ENCODE peak calls at places on chromosomes 12 and 14, in ten cellular contexts. One of them, this sample, is unnamed.

GRCh38 chr12:125081427-125081826 is 16.2 kb downstream of the AACS start:
- DNase-seq in stimulated activated CD4-positive, alpha-beta T cell treated with anti-CD3 and anti-CD28 coated beads, Interleukin-2, amount 100 ng/mL, for 24 hours: no peak
- DNase-seq in activated naive CD4-positive, alpha-beta T cell treated with Interleukin-2 at 50 U/mL for 16 hours: no peak
- DNase-seq in activated T-cell treated with anti-CD3 and anti-CD28 coated beads, Interleukin-2, amount 50 U/mL, for 4 hours: no peak
- DNase-seq in NCI-H1092: peak; percentile 98
- DNase-seq in NCI-H345: peak; percentile 99
- DNase-seq in COR-L47: peak; percentile 80
- DNase-seq in amygdala: no peak
- DNase-seq in omental fat pad: no peak
- DNase-seq in effector memory CD8-positive, alpha-beta T cell: no peak
- DNase-seq in this sample: no peak

GRCh38 chr14:90758959-90759358 is 57.3 kb downstream of the TTC7B start:
- DNase-seq in activated naive CD4-positive, alpha-beta T cell treated with Interleukin-2 at 50 U/mL for 16 hours: no peak
- DNase-seq in NCI-H1092: no peak
- DNase-seq in activated T-cell treated with anti-CD3 and anti-CD28 coated beads, Interleukin-2, amount 50 U/mL, for 4 hours: no peak
- DNase-seq in effector memory CD8-positive, alpha-beta T cell: no peak
- DNase-seq in amygdala: no peak
- DNase-seq in NCI-H345: no peak
- DNase-seq in stimulated activated CD4-positive, alpha-beta T cell treated with anti-CD3 and anti-CD28 coated beads, Interleukin-2, amount 100 ng/mL, for 24 hours: peak; percentile 32
- DNase-seq in COR-L47: no peak
- DNase-seq in omental fat pad: no peak
- DNase-seq in this sample: no peak

GRCh38 chr12:93862424-93862823 is 185.2 kb downstream of the CRADD start:
- DNase-seq in activated naive CD4-positive, alpha-beta T cell treated with Interleukin-2 at 50 U/mL for 16 hours: no peak
- DNase-seq in effector memory CD8-positive, alpha-beta T cell: no peak
- DNase-seq in COR-L47: no peak
- DNase-seq in NCI-H1092: no peak
- DNase-seq in omental fat pad: no peak
- DNase-seq in NCI-H345: no peak
- DNase-seq in stimulated activated CD4-positive, alpha-beta T cell treated with anti-CD3 and anti-CD28 coated beads, Interleukin-2, amount 100 ng/mL, for 24 hours: no peak
- DNase-seq in activated T-cell treated with anti-CD3 and anti-CD28 coated beads, Interleukin-2, amount 50 U/mL, for 4 hours: no peak
- DNase-seq in amygdala: no peak
- DNase-seq in this sample: no peak

GRCh38 chr12:21819678-21820077 is 45.2 kb upstream of the KCNJ8 start:
- DNase-seq in NCI-H1092: no peak
- DNase-seq in omental fat pad: no peak
- DNase-seq in COR-L47: no peak
- DNase-seq in effector memory CD8-positive, alpha-beta T cell: no peak
- DNase-seq in stimulated activated CD4-positive, alpha-beta T cell treated with anti-CD3 and anti-CD28 coated beads, Interleukin-2, amount 100 ng/mL, for 24 hours: no peak
- DNase-seq in activated naive CD4-positive, alpha-beta T cell treated with Interleukin-2 at 50 U/mL for 16 hours: no peak
- DNase-seq in activated T-cell treated with anti-CD3 and anti-CD28 coated beads, Interleukin-2, amount 50 U/mL, for 4 hours: no peak
- DNase-seq in NCI-H345: no peak
- DNase-seq in amygdala: no peak
- DNase-seq in this sample: no peak

GRCh38 chr14:67170706-67171105 is 18.5 kb upstream of the GARIN2 start:
- DNase-seq in activated T-cell treated with anti-CD3 and anti-CD28 coated beads, Interleukin-2, amount 50 U/mL, for 4 hours: no peak
- DNase-seq in effector memory CD8-positive, alpha-beta T cell: no peak
- DNase-seq in amygdala: no peak
- DNase-seq in activated naive CD4-positive, alpha-beta T cell treated with Interleukin-2 at 50 U/mL for 16 hours: no peak
- DNase-seq in COR-L47: no peak
- DNase-seq in NCI-H1092: no peak
- DNase-seq in stimulated activated CD4-positive, alpha-beta T cell treated with anti-CD3 and anti-CD28 coated beads, Interleukin-2, amount 100 ng/mL, for 24 hours: no peak
- DNase-seq in NCI-H345: no peak
- DNase-seq in omental fat pad: no peak
- DNase-seq in this sample: no peak

GRCh38 chr12:12723681-12724420 is 6.7 kb downstream of the CDKN1B start:
- DNase-seq in stimulated activated CD4-positive, alpha-beta T cell treated with anti-CD3 and anti-CD28 coated beads, Interleukin-2, amount 100 ng/mL, for 24 hours: peak; percentile 50
- DNase-seq in activated T-cell treated with anti-CD3 and anti-CD28 coated beads, Interleukin-2, amount 50 U/mL, for 4 hours: peak; percentile 26
- DNase-seq in amygdala: no peak
- DNase-seq in COR-L47: no peak
- DNase-seq in activated naive CD4-positive, alpha-beta T cell treated with Interleukin-2 at 50 U/mL for 16 hours: peak; percentile 54
- DNase-seq in effector memory CD8-positive, alpha-beta T cell: peak; percentile 20
- DNase-seq in NCI-H1092: no peak
- DNase-seq in NCI-H345: peak; percentile 31
- DNase-seq in omental fat pad: no peak
- DNase-seq in this sample: peak; percentile 44

GRCh38 chr12:95173392-95174251 is 43.6 kb downstream of the FGD6 start:
- DNase-seq in NCI-H1092: no peak
- DNase-seq in activated T-cell treated with anti-CD3 and anti-CD28 coated beads, Interleukin-2, amount 50 U/mL, for 4 hours: no peak
- DNase-seq in omental fat pad: peak; percentile 52
- DNase-seq in amygdala: no peak
- DNase-seq in NCI-H345: no peak
- DNase-seq in stimulated activated CD4-positive, alpha-beta T cell treated with anti-CD3 and anti-CD28 coated beads, Interleukin-2, amount 100 ng/mL, for 24 hours: no peak
- DNase-seq in effector memory CD8-positive, alpha-beta T cell: no peak
- DNase-seq in activated naive CD4-positive, alpha-beta T cell treated with Interleukin-2 at 50 U/mL for 16 hours: no peak
- DNase-seq in COR-L47: no peak
- DNase-seq in this sample: no peak

GRCh38 chr14:61126083-61126962 is 145.3 kb downstream of the SLC38A6 start:
- DNase-seq in amygdala: no peak
- DNase-seq in COR-L47: no peak
- DNase-seq in activated T-cell treated with anti-CD3 and anti-CD28 coated beads, Interleukin-2, amount 50 U/mL, for 4 hours: no peak
- DNase-seq in NCI-H1092: no peak
- DNase-seq in omental fat pad: no peak
- DNase-seq in NCI-H345: no peak
- DNase-seq in effector memory CD8-positive, alpha-beta T cell: no peak
- DNase-seq in stimulated activated CD4-positive, alpha-beta T cell treated with anti-CD3 and anti-CD28 coated beads, Interleukin-2, amount 100 ng/mL, for 24 hours: no peak
- DNase-seq in activated naive CD4-positive, alpha-beta T cell treated with Interleukin-2 at 50 U/mL for 16 hours: no peak
- DNase-seq in this sample: no peak

GRCh38 chr12:65248656-65249633 is 29.5 kb upstream of the MSRB3 start:
- DNase-seq in amygdala: no peak
- DNase-seq in omental fat pad: no peak
- DNase-seq in activated T-cell treated with anti-CD3 and anti-CD28 coated beads, Interleukin-2, amount 50 U/mL, for 4 hours: no peak
- DNase-seq in NCI-H1092: no peak
- DNase-seq in effector memory CD8-positive, alpha-beta T cell: no peak
- DNase-seq in COR-L47: no peak
- DNase-seq in NCI-H345: no peak
- DNase-seq in activated naive CD4-positive, alpha-beta T cell treated with Interleukin-2 at 50 U/mL for 16 hours: no peak
- DNase-seq in stimulated activated CD4-positive, alpha-beta T cell treated with anti-CD3 and anti-CD28 coated beads, Interleukin-2, amount 100 ng/mL, for 24 hours: no peak
- DNase-seq in this sample: peak; percentile 13

GRCh38 chr12:107091381-107091780 is 2.0 kb downstream of the CRY1 start:
- DNase-seq in effector memory CD8-positive, alpha-beta T cell: no peak
- DNase-seq in stimulated activated CD4-positive, alpha-beta T cell treated with anti-CD3 and anti-CD28 coated beads, Interleukin-2, amount 100 ng/mL, for 24 hours: no peak
- DNase-seq in omental fat pad: no peak
- DNase-seq in NCI-H345: no peak
- DNase-seq in activated T-cell treated with anti-CD3 and anti-CD28 coated beads, Interleukin-2, amount 50 U/mL, for 4 hours: no peak
- DNase-seq in amygdala: no peak
- DNase-seq in COR-L47: peak; percentile 61
- DNase-seq in NCI-H1092: no peak
- DNase-seq in activated naive CD4-positive, alpha-beta T cell treated with Interleukin-2 at 50 U/mL for 16 hours: no peak
- DNase-seq in this sample: no peak

GRCh38 chr12:76413121-76413520 is 64.9 kb upstream of the BBS10 start:
- DNase-seq in omental fat pad: no peak
- DNase-seq in amygdala: no peak
- DNase-seq in activated naive CD4-positive, alpha-beta T cell treated with Interleukin-2 at 50 U/mL for 16 hours: no peak
- DNase-seq in effector memory CD8-positive, alpha-beta T cell: no peak
- DNase-seq in COR-L47: no peak
- DNase-seq in NCI-H1092: no peak
- DNase-seq in NCI-H345: no peak
- DNase-seq in activated T-cell treated with anti-CD3 and anti-CD28 coated beads, Interleukin-2, amount 50 U/mL, for 4 hours: no peak
- DNase-seq in stimulated activated CD4-positive, alpha-beta T cell treated with anti-CD3 and anti-CD28 coated beads, Interleukin-2, amount 100 ng/mL, for 24 hours: no peak
- DNase-seq in this sample: no peak

GRCh38 chr14:73741386-73741875 is 27.2 kb upstream of the PNMA1 start:
- DNase-seq in NCI-H1092: no peak
- DNase-seq in stimulated activated CD4-positive, alpha-beta T cell treated with anti-CD3 and anti-CD28 coated beads, Interleukin-2, amount 100 ng/mL, for 24 hours: peak; percentile 78
- DNase-seq in omental fat pad: no peak
- DNase-seq in activated naive CD4-positive, alpha-beta T cell treated with Interleukin-2 at 50 U/mL for 16 hours: peak; percentile 75
- DNase-seq in NCI-H345: no peak
- DNase-seq in amygdala: peak; percentile 23
- DNase-seq in effector memory CD8-positive, alpha-beta T cell: peak; percentile 41
- DNase-seq in COR-L47: no peak
- DNase-seq in activated T-cell treated with anti-CD3 and anti-CD28 coated beads, Interleukin-2, amount 50 U/mL, for 4 hours: peak; percentile 60
- DNase-seq in this sample: peak; percentile 75

GRCh38 chr12:40170593-40170992 is 54.2 kb upstream of the LRRK2 start:
- DNase-seq in effector memory CD8-positive, alpha-beta T cell: no peak
- DNase-seq in COR-L47: no peak
- DNase-seq in NCI-H1092: no peak
- DNase-seq in stimulated activated CD4-positive, alpha-beta T cell treated with anti-CD3 and anti-CD28 coated beads, Interleukin-2, amount 100 ng/mL, for 24 hours: no peak
- DNase-seq in activated naive CD4-positive, alpha-beta T cell treated with Interleukin-2 at 50 U/mL for 16 hours: no peak
- DNase-seq in NCI-H345: peak; percentile 59
- DNase-seq in omental fat pad: no peak
- DNase-seq in activated T-cell treated with anti-CD3 and anti-CD28 coated beads, Interleukin-2, amount 50 U/mL, for 4 hours: no peak
- DNase-seq in amygdala: no peak
- DNase-seq in this sample: no peak

GRCh38 chr12:78375461-78375860 is 489.1 kb upstream of the SYT1 start:
- DNase-seq in activated T-cell treated with anti-CD3 and anti-CD28 coated beads, Interleukin-2, amount 50 U/mL, for 4 hours: no peak
- DNase-seq in COR-L47: no peak
- DNase-seq in activated naive CD4-positive, alpha-beta T cell treated with Interleukin-2 at 50 U/mL for 16 hours: no peak
- DNase-seq in omental fat pad: no peak
- DNase-seq in effector memory CD8-positive, alpha-beta T cell: no peak
- DNase-seq in NCI-H1092: no peak
- DNase-seq in NCI-H345: no peak
- DNase-seq in amygdala: no peak
- DNase-seq in stimulated activated CD4-positive, alpha-beta T cell treated with anti-CD3 and anti-CD28 coated beads, Interleukin-2, amount 100 ng/mL, for 24 hours: no peak
- DNase-seq in this sample: no peak

GRCh38 chr12:59651230-59651920 is 55.5 kb downstream of the SLC16A7 start:
- DNase-seq in NCI-H1092: no peak
- DNase-seq in effector memory CD8-positive, alpha-beta T cell: no peak
- DNase-seq in COR-L47: no peak
- DNase-seq in amygdala: no peak
- DNase-seq in stimulated activated CD4-positive, alpha-beta T cell treated with anti-CD3 and anti-CD28 coated beads, Interleukin-2, amount 100 ng/mL, for 24 hours: no peak
- DNase-seq in omental fat pad: no peak
- DNase-seq in NCI-H345: no peak
- DNase-seq in activated naive CD4-positive, alpha-beta T cell treated with Interleukin-2 at 50 U/mL for 16 hours: no peak
- DNase-seq in activated T-cell treated with anti-CD3 and anti-CD28 coated beads, Interleukin-2, amount 50 U/mL, for 4 hours: no peak
- DNase-seq in this sample: no peak

GRCh38 chr14:99626041-99626648 is 18.8 kb upstream of the HHIPL1 start:
- DNase-seq in omental fat pad: no peak
- DNase-seq in effector memory CD8-positive, alpha-beta T cell: no peak
- DNase-seq in amygdala: no peak
- DNase-seq in COR-L47: no peak
- DNase-seq in stimulated activated CD4-positive, alpha-beta T cell treated with anti-CD3 and anti-CD28 coated beads, Interleukin-2, amount 100 ng/mL, for 24 hours: no peak
- DNase-seq in NCI-H1092: no peak
- DNase-seq in activated naive CD4-positive, alpha-beta T cell treated with Interleukin-2 at 50 U/mL for 16 hours: no peak
- DNase-seq in NCI-H345: no peak
- DNase-seq in activated T-cell treated with anti-CD3 and anti-CD28 coated beads, Interleukin-2, amount 50 U/mL, for 4 hours: no peak
- DNase-seq in this sample: no peak

GRCh38 chr12:57342207-57342691 is 88.6 kb downstream of the R3HDM2 start:
- DNase-seq in activated naive CD4-positive, alpha-beta T cell treated with Interleukin-2 at 50 U/mL for 16 hours: no peak
- DNase-seq in activated T-cell treated with anti-CD3 and anti-CD28 coated beads, Interleukin-2, amount 50 U/mL, for 4 hours: no peak
- DNase-seq in amygdala: peak; percentile 36
- DNase-seq in NCI-H1092: no peak
- DNase-seq in COR-L47: no peak
- DNase-seq in NCI-H345: no peak
- DNase-seq in effector memory CD8-positive, alpha-beta T cell: no peak
- DNase-seq in stimulated activated CD4-positive, alpha-beta T cell treated with anti-CD3 and anti-CD28 coated beads, Interleukin-2, amount 100 ng/mL, for 24 hours: no peak
- DNase-seq in omental fat pad: no peak
- DNase-seq in this sample: no peak

GRCh38 chr12:17383321-17383720 is 706.7 kb downstream of the RERGL start:
- DNase-seq in stimulated activated CD4-positive, alpha-beta T cell treated with anti-CD3 and anti-CD28 coated beads, Interleukin-2, amount 100 ng/mL, for 24 hours: no peak
- DNase-seq in omental fat pad: no peak
- DNase-seq in effector memory CD8-positive, alpha-beta T cell: no peak
- DNase-seq in COR-L47: no peak
- DNase-seq in NCI-H345: no peak
- DNase-seq in NCI-H1092: no peak
- DNase-seq in amygdala: no peak
- DNase-seq in activated T-cell treated with anti-CD3 and anti-CD28 coated beads, Interleukin-2, amount 50 U/mL, for 4 hours: no peak
- DNase-seq in activated naive CD4-positive, alpha-beta T cell treated with Interleukin-2 at 50 U/mL for 16 hours: no peak
- DNase-seq in this sample: no peak

GRCh38 chr14:31025335-31026075 is at the start of gene AP4S1:
- DNase-seq in activated T-cell treated with anti-CD3 and anti-CD28 coated beads, Interleukin-2, amount 50 U/mL, for 4 hours: peak; percentile 34
- DNase-seq in activated naive CD4-positive, alpha-beta T cell treated with Interleukin-2 at 50 U/mL for 16 hours: peak; percentile 59
- DNase-seq in NCI-H1092: peak; percentile 16
- DNase-seq in stimulated activated CD4-positive, alpha-beta T cell treated with anti-CD3 and anti-CD28 coated beads, Interleukin-2, amount 100 ng/mL, for 24 hours: peak; percentile 59
- DNase-seq in amygdala: peak; percentile 35
- DNase-seq in omental fat pad: peak; percentile 35
- DNase-seq in NCI-H345: peak; percentile 47
- DNase-seq in effector memory CD8-positive, alpha-beta T cell: peak; percentile 35
- DNase-seq in COR-L47: peak; percentile 47
- DNase-seq in this sample: peak; percentile 47

GRCh38 chr14:23078692-23079116 is 16.2 kb downstream of the ACIN1 start:
- DNase-seq in NCI-H345: no peak
- DNase-seq in stimulated activated CD4-positive, alpha-beta T cell treated with anti-CD3 and anti-CD28 coated beads, Interleukin-2, amount 100 ng/mL, for 24 hours: no peak
- DNase-seq in COR-L47: no peak
- DNase-seq in effector memory CD8-positive, alpha-beta T cell: no peak
- DNase-seq in activated naive CD4-positive, alpha-beta T cell treated with Interleukin-2 at 50 U/mL for 16 hours: no peak
- DNase-seq in activated T-cell treated with anti-CD3 and anti-CD28 coated beads, Interleukin-2, amount 50 U/mL, for 4 hours: no peak
- DNase-seq in omental fat pad: peak; percentile 82
- DNase-seq in NCI-H1092: no peak
- DNase-seq in amygdala: no peak
- DNase-seq in this sample: no peak

GRCh38 chr14:32072701-32073100 is 4.4 kb upstream of the ARHGAP5 start:
- DNase-seq in COR-L47: no peak
- DNase-seq in amygdala: no peak
- DNase-seq in omental fat pad: no peak
- DNase-seq in activated T-cell treated with anti-CD3 and anti-CD28 coated beads, Interleukin-2, amount 50 U/mL, for 4 hours: no peak
- DNase-seq in NCI-H345: no peak
- DNase-seq in NCI-H1092: no peak
- DNase-seq in effector memory CD8-positive, alpha-beta T cell: no peak
- DNase-seq in stimulated activated CD4-positive, alpha-beta T cell treated with anti-CD3 and anti-CD28 coated beads, Interleukin-2, amount 100 ng/mL, for 24 hours: no peak
- DNase-seq in activated naive CD4-positive, alpha-beta T cell treated with Interleukin-2 at 50 U/mL for 16 hours: no peak
- DNase-seq in this sample: no peak

GRCh38 chr14:57498035-57498434 is 4.4 kb upstream of the CCDC198 start:
- DNase-seq in NCI-H1092: no peak
- DNase-seq in activated T-cell treated with anti-CD3 and anti-CD28 coated beads, Interleukin-2, amount 50 U/mL, for 4 hours: no peak
- DNase-seq in effector memory CD8-positive, alpha-beta T cell: no peak
- DNase-seq in NCI-H345: no peak
- DNase-seq in activated naive CD4-positive, alpha-beta T cell treated with Interleukin-2 at 50 U/mL for 16 hours: no peak
- DNase-seq in COR-L47: no peak
- DNase-seq in omental fat pad: no peak
- DNase-seq in stimulated activated CD4-positive, alpha-beta T cell treated with anti-CD3 and anti-CD28 coated beads, Interleukin-2, amount 100 ng/mL, for 24 hours: no peak
- DNase-seq in amygdala: no peak
- DNase-seq in this sample: no peak

GRCh38 chr12:72269491-72269890 is 2.7 kb upstream of the TRHDE start:
- DNase-seq in NCI-H345: no peak
- DNase-seq in activated naive CD4-positive, alpha-beta T cell treated with Interleukin-2 at 50 U/mL for 16 hours: no peak
- DNase-seq in activated T-cell treated with anti-CD3 and anti-CD28 coated beads, Interleukin-2, amount 50 U/mL, for 4 hours: no peak
- DNase-seq in effector memory CD8-positive, alpha-beta T cell: no peak
- DNase-seq in NCI-H1092: no peak
- DNase-seq in COR-L47: no peak
- DNase-seq in amygdala: no peak
- DNase-seq in stimulated activated CD4-positive, alpha-beta T cell treated with anti-CD3 and anti-CD28 coated beads, Interleukin-2, amount 100 ng/mL, for 24 hours: no peak
- DNase-seq in omental fat pad: no peak
- DNase-seq in this sample: no peak

GRCh38 chr12:175250-175649 is 38.7 kb downstream of the SLC6A12 start:
- DNase-seq in effector memory CD8-positive, alpha-beta T cell: no peak
- DNase-seq in activated naive CD4-positive, alpha-beta T cell treated with Interleukin-2 at 50 U/mL for 16 hours: no peak
- DNase-seq in NCI-H1092: peak; percentile 45
- DNase-seq in NCI-H345: peak; percentile 64
- DNase-seq in stimulated activated CD4-positive, alpha-beta T cell treated with anti-CD3 and anti-CD28 coated beads, Interleukin-2, amount 100 ng/mL, for 24 hours: no peak
- DNase-seq in omental fat pad: no peak
- DNase-seq in activated T-cell treated with anti-CD3 and anti-CD28 coated beads, Interleukin-2, amount 50 U/mL, for 4 hours: no peak
- DNase-seq in COR-L47: peak; percentile 8
- DNase-seq in amygdala: no peak
- DNase-seq in this sample: no peak

GRCh38 chr12:15712823-15713663 is 76.1 kb downstream of the EPS8 start:
- DNase-seq in stimulated activated CD4-positive, alpha-beta T cell treated with anti-CD3 and anti-CD28 coated beads, Interleukin-2, amount 100 ng/mL, for 24 hours: no peak
- DNase-seq in effector memory CD8-positive, alpha-beta T cell: no peak
- DNase-seq in omental fat pad: no peak
- DNase-seq in activated T-cell treated with anti-CD3 and anti-CD28 coated beads, Interleukin-2, amount 50 U/mL, for 4 hours: no peak
- DNase-seq in activated naive CD4-positive, alpha-beta T cell treated with Interleukin-2 at 50 U/mL for 16 hours: no peak
- DNase-seq in COR-L47: no peak
- DNase-seq in NCI-H345: no peak
- DNase-seq in amygdala: no peak
- DNase-seq in NCI-H1092: no peak
- DNase-seq in this sample: no peak

GRCh38 chr12:30905483-30906009 is 21.0 kb upstream of the TSPAN11 start:
- DNase-seq in amygdala: no peak
- DNase-seq in omental fat pad: no peak
- DNase-seq in NCI-H345: no peak
- DNase-seq in stimulated activated CD4-positive, alpha-beta T cell treated with anti-CD3 and anti-CD28 coated beads, Interleukin-2, amount 100 ng/mL, for 24 hours: no peak
- DNase-seq in COR-L47: no peak
- DNase-seq in NCI-H1092: no peak
- DNase-seq in activated naive CD4-positive, alpha-beta T cell treated with Interleukin-2 at 50 U/mL for 16 hours: no peak
- DNase-seq in activated T-cell treated with anti-CD3 and anti-CD28 coated beads, Interleukin-2, amount 50 U/mL, for 4 hours: no peak
- DNase-seq in effector memory CD8-positive, alpha-beta T cell: no peak
- DNase-seq in this sample: no peak

GRCh38 chr12:76020281-76020680 is 11.3 kb downstream of the PHLDA1 start:
- DNase-seq in activated T-cell treated with anti-CD3 and anti-CD28 coated beads, Interleukin-2, amount 50 U/mL, for 4 hours: peak; percentile 54
- DNase-seq in effector memory CD8-positive, alpha-beta T cell: peak; percentile 75
- DNase-seq in amygdala: no peak
- DNase-seq in omental fat pad: no peak
- DNase-seq in COR-L47: no peak
- DNase-seq in NCI-H345: no peak
- DNase-seq in stimulated activated CD4-positive, alpha-beta T cell treated with anti-CD3 and anti-CD28 coated beads, Interleukin-2, amount 100 ng/mL, for 24 hours: peak; percentile 74
- DNase-seq in NCI-H1092: no peak
- DNase-seq in activated naive CD4-positive, alpha-beta T cell treated with Interleukin-2 at 50 U/mL for 16 hours: peak; percentile 81
- DNase-seq in this sample: peak; percentile 87

GRCh38 chr12:71019282-71019831 is 98.8 kb upstream of the PTPRR start:
- DNase-seq in omental fat pad: no peak
- DNase-seq in COR-L47: no peak
- DNase-seq in NCI-H1092: no peak
- DNase-seq in activated naive CD4-positive, alpha-beta T cell treated with Interleukin-2 at 50 U/mL for 16 hours: no peak
- DNase-seq in effector memory CD8-positive, alpha-beta T cell: no peak
- DNase-seq in activated T-cell treated with anti-CD3 and anti-CD28 coated beads, Interleukin-2, amount 50 U/mL, for 4 hours: no peak
- DNase-seq in amygdala: no peak
- DNase-seq in NCI-H345: no peak
- DNase-seq in stimulated activated CD4-positive, alpha-beta T cell treated with anti-CD3 and anti-CD28 coated beads, Interleukin-2, amount 100 ng/mL, for 24 hours: no peak
- DNase-seq in this sample: no peak